ENCODE peak calls at places on chromosomes 13 and 19, in eight cellular contexts. X, W, K, F, Z, M, O and Q are unnamed samples.

GRCh38 chr13:62418872-62419271 is 1003.2 kb upstream of the PCDH20 start:
- DNase-seq in X (no peak), W (peak), K (no peak), F (no peak), Z (no peak), M (no peak), O (no peak), Q (no peak)

GRCh38 chr19:33287438-33287837 is 14.9 kb downstream of the CEBPA start:
- DNase-seq in X (no peak), W (no peak), K (no peak), F (no peak), Z (no peak), M (no peak), O (no peak), Q (no peak)

GRCh38 chr13:47843005-47843404 is 158.1 kb downstream of the SUCLA2 start:
- DNase-seq in X (no peak), W (no peak), K (no peak), F (no peak), Z (no peak), M (no peak), O (no peak), Q (no peak)

GRCh38 chr19:48196933-48197665 is 26.6 kb downstream of the ZSWIM9 start:
- DNase-seq in X (no peak), W (no peak), K (no peak), F (no peak), Z (no peak), M (no peak), O (no peak), Q (no peak)

GRCh38 chr13:100454876-100455275 is 133.7 kb downstream of the GGACT start:
- DNase-seq in X (no peak), W (peak), K (no peak), F (no peak), Z (no peak), M (no peak), O (no peak), Q (no peak)

GRCh38 chr13:113951246-113951999 is 22.5 kb downstream of the C13orf46 start:
- DNase-seq in X (peak), W (peak), K (peak), F (peak), Z (peak), M (peak), O (peak), Q (peak)

GRCh38 chr13:55432814-55433213 is 1707.9 kb upstream of the PRR20A start:
- DNase-seq in X (no peak), W (no peak), K (no peak), F (no peak), Z (no peak), M (no peak), O (no peak), Q (no peak)

GRCh38 chr19:45798995-45799517 is 6.4 kb upstream of the DMWD start:
- DNase-seq in X (peak), W (peak), K (peak), F (no peak), Z (peak), M (no peak), O (no peak), Q (peak)

GRCh38 chr19:28727133-28727834 is 485.7 kb downstream of the UQCRFS1 start:
- DNase-seq in X (no peak), W (no peak), K (peak), F (no peak), Z (no peak), M (no peak), O (no peak), Q (peak)

GRCh38 chr13:47661076-47661475 is 340.0 kb downstream of the SUCLA2 start:
- DNase-seq in X (no peak), W (peak), K (no peak), F (no peak), Z (no peak), M (no peak), O (no peak), Q (no peak)

GRCh38 chr19:10544242-10544752 is 593 bp downstream of the ATG4D start:
- DNase-seq in X (peak), W (no peak), K (peak), F (peak), Z (peak), M (no peak), O (no peak), Q (peak)

GRCh38 chr19:44576843-44577565 is 36.4 kb upstream of the IGSF23 start:
- DNase-seq in X (peak), W (peak), K (peak), F (no peak), Z (no peak), M (no peak), O (no peak), Q (peak)

GRCh38 chr13:30052127-30052526 is 201.7 kb upstream of the UBL3 start:
- DNase-seq in X (no peak), W (no peak), K (no peak), F (no peak), Z (no peak), M (no peak), O (no peak), Q (no peak)
- H3K4me3 ChIP-seq in X (no peak), W (no peak), K (no peak), F (no peak), Z (no peak), M (no peak), O (no peak), Q (no peak)

DNA sequence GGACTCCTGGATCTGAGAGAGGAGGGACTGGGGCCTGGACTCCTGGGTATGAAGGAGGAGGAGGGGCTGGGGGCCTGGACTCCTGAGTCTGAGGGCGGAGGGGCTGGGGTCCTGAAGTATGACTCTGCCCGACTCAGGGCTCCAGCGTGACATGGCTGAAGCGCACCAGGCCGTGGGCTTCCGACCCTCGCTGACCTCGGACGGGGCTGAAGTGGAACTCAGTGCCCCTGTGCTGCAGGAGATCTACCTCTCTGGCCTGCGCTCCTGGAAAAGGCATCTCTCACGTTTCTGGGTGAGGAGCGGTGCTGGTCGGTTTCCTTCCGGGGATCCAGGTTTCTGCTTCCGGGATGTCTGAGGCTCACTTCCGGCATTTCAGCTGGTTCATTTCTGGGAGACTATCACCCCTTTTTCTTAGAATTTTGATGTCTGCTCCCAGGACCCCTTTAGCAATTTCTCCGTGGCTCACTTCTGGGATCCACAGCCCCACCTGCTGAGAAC is 1.2 kb downstream of the CPT1C start:
- DNase-seq in X (no peak), W (no peak), K (no peak), F (no peak), Z (no peak), M (no peak), O (no peak), Q (no peak)
- TF ChIP-seq POLR2A in X (no peak), W (no peak), K (no peak), F (no peak), Z (no peak), M (no peak), O (no peak), Q (no peak)

GRCh38 chr19:55254625-55254977 is 4.2 kb downstream of the PPP6R1 start:
- DNase-seq in X (no peak), W (no peak), K (no peak), F (no peak), Z (no peak), M (no peak), O (no peak), Q (no peak)

GRCh38 chr19:55255618-55256423 is 3.0 kb downstream of the PPP6R1 start:
- DNase-seq in X (peak), W (peak), K (no peak), F (no peak), Z (no peak), M (no peak), O (no peak), Q (no peak)

GRCh38 chr19:55253264-55253663 is 5.6 kb downstream of the PPP6R1 start:
- DNase-seq in X (no peak), W (no peak), K (no peak), F (no peak), Z (no peak), M (no peak), O (no peak), Q (no peak)

GRCh38 chr19:55252760-55253159 is 6.1 kb downstream of the PPP6R1 start:
- DNase-seq in X (no peak), W (no peak), K (no peak), F (no peak), Z (no peak), M (no peak), O (no peak), Q (no peak)

DNA sequence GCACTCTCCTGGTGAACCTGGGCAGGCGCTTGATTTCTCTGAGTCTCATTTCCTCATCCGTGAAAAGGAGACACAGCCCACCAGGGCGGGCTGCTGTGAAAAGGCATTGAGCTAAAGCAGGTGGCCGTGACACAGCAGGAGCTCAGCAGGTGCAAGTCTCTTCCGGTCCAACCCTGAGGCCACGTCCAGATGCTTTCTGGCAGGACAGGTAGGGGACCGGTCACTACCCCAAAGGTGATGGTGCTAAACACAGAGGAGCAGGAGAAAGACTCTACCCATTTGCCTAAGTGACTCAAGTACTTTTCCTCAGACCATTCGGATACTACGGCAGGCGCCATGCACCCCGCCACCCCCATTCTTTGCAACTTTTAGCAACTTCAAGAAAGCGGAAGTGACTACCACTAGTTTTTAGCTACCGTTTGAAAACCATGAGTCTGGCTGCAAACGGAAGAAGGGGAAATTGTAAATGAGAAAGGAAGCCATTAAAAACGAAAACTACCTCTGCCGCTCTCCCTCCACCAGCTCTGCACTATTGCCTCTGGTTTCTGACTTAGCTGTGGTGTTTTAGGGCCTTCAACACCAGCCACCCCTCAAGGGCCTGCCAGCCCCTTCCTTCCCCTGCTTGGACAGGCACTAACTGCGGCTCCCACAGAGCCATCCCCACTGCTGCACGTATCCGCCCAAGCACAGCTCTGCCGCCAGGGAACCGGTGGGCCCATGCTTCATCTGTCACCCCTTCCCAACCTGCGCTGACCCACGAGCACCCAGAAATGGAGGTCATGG is 4.8 kb downstream of the PPP6R1 start:
- DNase-seq in X (peak), W (no peak), K (no peak), F (no peak), Z (no peak), M (no peak), O (no peak), Q (no peak)
- H3K4me3 ChIP-seq in X (peak), W (no peak), K (no peak), F (peak), Z (no peak), M (peak), O (no peak), Q (no peak)

DNA sequence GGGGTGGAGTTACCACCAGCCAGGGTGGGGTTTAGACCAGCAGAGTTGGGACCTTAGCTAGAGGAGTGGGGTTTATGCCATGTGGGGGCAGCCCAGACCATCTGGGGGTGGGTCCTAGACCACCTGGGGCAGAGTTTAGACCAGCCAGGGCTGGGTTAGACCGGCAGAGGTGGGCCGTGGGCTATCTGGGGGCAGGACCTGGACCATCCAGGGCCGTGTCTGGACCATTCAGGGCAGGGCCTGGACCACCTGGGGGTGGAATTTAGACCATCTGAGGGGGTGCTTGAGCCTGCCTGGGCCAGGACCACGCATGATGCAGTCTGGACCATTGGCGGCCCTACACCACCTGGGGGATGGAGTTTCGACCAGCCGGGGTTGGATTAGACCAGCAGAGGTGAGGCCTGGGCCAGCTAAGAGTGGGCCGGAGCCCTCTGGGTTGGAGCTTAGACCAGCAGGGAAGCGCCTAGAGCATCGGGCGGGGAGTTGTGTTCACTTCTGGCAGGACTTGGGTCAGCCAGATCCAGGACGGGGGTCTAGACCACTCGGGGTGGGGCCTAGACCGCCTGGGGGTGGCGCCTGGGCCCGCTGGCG is 9.9 kb upstream of the CACNG6 start:
- DNase-seq in X (no peak), W (no peak), K (no peak), F (no peak), Z (no peak), M (no peak), O (no peak), Q (no peak)
- TF ChIP-seq POLR2A in X (no peak), W (no peak), K (no peak), F (no peak), Z (no peak), M (no peak), O (no peak), Q (no peak)

GRCh38 chr19:2166741-2167738 is 3.3 kb downstream of the DOT1L start:
- DNase-seq in X (peak), W (peak), K (peak), F (peak), Z (peak), M (peak), O (no peak), Q (peak)
- H3K4me3 ChIP-seq in X (no peak), W (no peak), K (no peak), F (peak), Z (no peak), M (no peak), O (no peak), Q (no peak)

GRCh38 chr13:42219051-42219450 is 52.9 kb upstream of the AKAP11 start:
- DNase-seq in X (no peak), W (no peak), K (no peak), F (no peak), Z (no peak), M (no peak), O (no peak), Q (no peak)

GRCh38 chr13:42218576-42218975 is 53.4 kb upstream of the AKAP11 start:
- DNase-seq in X (no peak), W (no peak), K (no peak), F (no peak), Z (no peak), M (no peak), O (no peak), Q (no peak)

GRCh38 chr13:42216422-42216735 is 55.6 kb upstream of the AKAP11 start:
- DNase-seq in X (no peak), W (no peak), K (no peak), F (no peak), Z (no peak), M (no peak), O (no peak), Q (no peak)

GRCh38 chr13:42221321-42221720 is 50.6 kb upstream of the AKAP11 start:
- DNase-seq in X (no peak), W (no peak), K (no peak), F (no peak), Z (no peak), M (no peak), O (no peak), Q (no peak)

DNA sequence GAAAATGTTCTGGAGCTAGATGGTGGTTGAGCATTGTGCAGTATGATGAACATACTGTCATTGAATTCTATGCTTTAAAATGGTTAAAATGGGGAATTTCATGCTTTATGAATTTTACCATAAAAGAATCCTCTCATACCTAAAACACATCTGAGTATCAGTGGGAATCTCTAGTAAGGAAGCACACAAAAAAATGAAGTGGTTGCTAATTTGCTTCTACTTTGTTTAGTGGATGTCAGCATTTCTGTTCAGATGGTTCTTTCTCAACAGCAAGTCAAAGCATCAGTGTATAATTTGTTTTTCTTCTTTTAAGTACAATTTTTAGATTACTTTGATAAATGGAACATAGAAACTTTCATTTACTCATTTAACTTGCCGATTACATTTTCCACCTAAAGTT is 52.1 kb upstream of the AKAP11 start:
- DNase-seq in X (no peak), W (no peak), K (no peak), F (no peak), Z (no peak), M (no peak), O (no peak), Q (no peak)
- TF ChIP-seq POLR2A in X (no peak), W (no peak), K (no peak), F (no peak), Z (no peak), M (no peak), O (no peak), Q (no peak)

DNA sequence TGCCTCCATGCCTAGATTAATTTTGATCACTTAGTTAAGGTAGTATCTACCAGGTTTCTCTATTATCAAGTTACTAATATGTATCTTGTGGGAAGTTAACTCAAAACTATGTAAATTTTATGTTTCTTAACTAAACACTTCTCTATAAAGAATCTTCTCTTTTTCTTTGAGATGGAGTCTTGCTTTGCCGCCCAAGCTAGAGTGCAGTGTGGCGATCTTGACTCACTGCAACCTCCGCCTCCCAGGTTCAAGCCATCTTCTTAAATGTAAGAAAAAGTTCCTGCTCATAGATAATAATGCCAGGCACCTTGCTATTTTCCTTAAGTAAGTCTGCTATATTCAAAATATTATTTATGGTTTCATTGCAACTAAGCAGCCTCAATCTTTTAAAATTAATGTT is 58.4 kb downstream of the ELF1 start:
- DNase-seq in X (no peak), W (no peak), K (no peak), F (no peak), Z (no peak), M (no peak), O (no peak), Q (no peak)
- H3K4me3 ChIP-seq in X (no peak), W (no peak), K (no peak), F (no peak), Z (no peak), M (no peak), O (no peak), Q (no peak)

GRCh38 chr13:86831084-86831483 is 840.1 kb upstream of the SLITRK5 start:
- DNase-seq in X (no peak), W (no peak), K (no peak), F (no peak), Z (no peak), M (no peak), O (no peak), Q (no peak)
- TF ChIP-seq POLR2A in X (no peak), W (no peak), K (no peak), F (no peak), Z (no peak), M (no peak), O (no peak), Q (no peak)

GRCh38 chr19:17796013-17796837 is 1.3 kb downstream of the B3GNT3 start:
- DNase-seq in X (peak), W (no peak), K (no peak), F (no peak), Z (no peak), M (no peak), O (no peak), Q (no peak)

GRCh38 chr19:17795495-17795856 is 538 bp downstream of the B3GNT3 start:
- DNase-seq in X (no peak), W (no peak), K (no peak), F (no peak), Z (no peak), M (no peak), O (no peak), Q (no peak)

GRCh38 chr19:17796838-17797168 is 1.9 kb downstream of the B3GNT3 start:
- DNase-seq in X (no peak), W (no peak), K (no peak), F (no peak), Z (no peak), M (no peak), O (no peak), Q (no peak)

GRCh38 chr19:17794731-17795494 is at the start of gene B3GNT3:
- DNase-seq in X (peak), W (no peak), K (peak), F (no peak), Z (no peak), M (no peak), O (no peak), Q (peak)

GRCh38 chr19:17797397-17798201 is 2.7 kb downstream of the B3GNT3 start:
- DNase-seq in X (peak), W (no peak), K (peak), F (no peak), Z (no peak), M (no peak), O (no peak), Q (no peak)
- H3K4me3 ChIP-seq in X (peak), W (no peak), K (no peak), F (no peak), Z (no peak), M (no peak), O (no peak), Q (no peak)